ENCODE peak calls at places on chromosomes 11 and 22, in ten cellular contexts. One of them, this sample, is unnamed. For H3K9me3, the result is how much of the 10 kb centered on the place peaks cover.

GRCh38 chr11:120707098-120707497 is 195.6 kb downstream of the GRIK4 start:
- DNase-seq in tibial artery: no peak
- DNase-seq in BE2C: no peak
- DNase-seq in stomach: no peak
- DNase-seq in PC-9: no peak
- DNase-seq in left ventricle myocardium inferior: no peak
- DNase-seq in right atrium auricular region: no peak
- DNase-seq in heart left ventricle: no peak
- DNase-seq in A549: no peak
- DNase-seq in neural progenitor cell: no peak
- DNase-seq in this sample: no peak

GRCh38 chr11:92886243-92886905 is 83.1 kb upstream of the MTNR1B start:
- DNase-seq in tibial artery: no peak
- DNase-seq in BE2C: peak
- DNase-seq in stomach: no peak
- DNase-seq in PC-9: peak
- DNase-seq in left ventricle myocardium inferior: no peak
- DNase-seq in right atrium auricular region: no peak
- DNase-seq in heart left ventricle: no peak
- DNase-seq in A549: peak
- DNase-seq in neural progenitor cell: peak
- DNase-seq in this sample: peak

GRCh38 chr11:75265851-75266531 is 25.4 kb downstream of the TPBGL start:
- DNase-seq in tibial artery: peak
- DNase-seq in BE2C: peak
- DNase-seq in stomach: no peak
- DNase-seq in PC-9: no peak
- DNase-seq in left ventricle myocardium inferior: no peak
- DNase-seq in right atrium auricular region: no peak
- DNase-seq in heart left ventricle: peak
- DNase-seq in A549: no peak
- DNase-seq in neural progenitor cell: no peak
- DNase-seq in this sample: no peak

GRCh38 chr11:68206211-68206610 is 6.9 kb downstream of the KMT5B start:
- DNase-seq in tibial artery: no peak
- DNase-seq in BE2C: no peak
- DNase-seq in stomach: no peak
- DNase-seq in PC-9: peak
- DNase-seq in left ventricle myocardium inferior: no peak
- DNase-seq in right atrium auricular region: no peak
- DNase-seq in heart left ventricle: no peak
- DNase-seq in A549: peak
- DNase-seq in neural progenitor cell: peak
- DNase-seq in this sample: no peak

GRCh38 chr11:13535819-13536218 is 40.0 kb upstream of the PTH start:
- DNase-seq in tibial artery: no peak
- DNase-seq in BE2C: no peak
- DNase-seq in stomach: no peak
- DNase-seq in PC-9: no peak
- DNase-seq in left ventricle myocardium inferior: no peak
- DNase-seq in right atrium auricular region: no peak
- DNase-seq in heart left ventricle: no peak
- DNase-seq in A549: no peak
- DNase-seq in neural progenitor cell: peak
- DNase-seq in this sample: peak

GRCh38 chr22:43391306-43391705 is 20.5 kb upstream of the MPPED1 start:
- DNase-seq in tibial artery: no peak
- DNase-seq in BE2C: no peak
- DNase-seq in stomach: no peak
- DNase-seq in PC-9: no peak
- DNase-seq in left ventricle myocardium inferior: no peak
- DNase-seq in right atrium auricular region: no peak
- DNase-seq in heart left ventricle: no peak
- DNase-seq in A549: no peak
- DNase-seq in neural progenitor cell: no peak
- DNase-seq in this sample: no peak

GRCh38 chr11:129813216-129813791 is 2.3 kb upstream of the TMEM45B start:
- DNase-seq in tibial artery: no peak
- DNase-seq in BE2C: no peak
- DNase-seq in stomach: no peak
- DNase-seq in PC-9: no peak
- DNase-seq in left ventricle myocardium inferior: no peak
- DNase-seq in right atrium auricular region: no peak
- DNase-seq in heart left ventricle: no peak
- DNase-seq in A549: no peak
- DNase-seq in neural progenitor cell: no peak
- DNase-seq in this sample: no peak

GRCh38 chr11:60155928-60156327 is 27.0 kb downstream of the MS4A6A start:
- DNase-seq in tibial artery: no peak
- DNase-seq in BE2C: no peak
- DNase-seq in stomach: no peak
- DNase-seq in PC-9: no peak
- DNase-seq in left ventricle myocardium inferior: no peak
- DNase-seq in right atrium auricular region: no peak
- DNase-seq in heart left ventricle: no peak
- DNase-seq in A549: no peak
- DNase-seq in neural progenitor cell: no peak
- DNase-seq in this sample: no peak

GRCh38 chr22:20793386-20794131 is 19.6 kb downstream of the SERPIND1 start:
- DNase-seq in tibial artery: no peak
- DNase-seq in BE2C: no peak
- DNase-seq in stomach: no peak
- DNase-seq in PC-9: no peak
- DNase-seq in left ventricle myocardium inferior: no peak
- DNase-seq in right atrium auricular region: no peak
- DNase-seq in heart left ventricle: no peak
- DNase-seq in A549: no peak
- DNase-seq in neural progenitor cell: no peak
- DNase-seq in this sample: peak

GRCh38 chr11:47099213-47099917 is 77.3 kb downstream of the ARFGAP2 start:
- DNase-seq in tibial artery: no peak
- DNase-seq in BE2C: no peak
- DNase-seq in stomach: peak
- DNase-seq in PC-9: no peak
- DNase-seq in left ventricle myocardium inferior: no peak
- DNase-seq in right atrium auricular region: no peak
- DNase-seq in heart left ventricle: no peak
- DNase-seq in A549: no peak
- DNase-seq in neural progenitor cell: no peak
- DNase-seq in this sample: no peak

GRCh38 chr11:17351171-17351509 is 460 bp upstream of the NCR3LG1 start:
- DNase-seq in tibial artery: no peak
- DNase-seq in BE2C: no peak
- DNase-seq in stomach: no peak
- DNase-seq in PC-9: no peak
- DNase-seq in left ventricle myocardium inferior: no peak
- DNase-seq in right atrium auricular region: no peak
- DNase-seq in heart left ventricle: no peak
- DNase-seq in A549: no peak
- DNase-seq in neural progenitor cell: no peak
- DNase-seq in this sample: no peak
- TF ChIP-seq CTCF in tibial artery: no peak
- TF ChIP-seq CTCF in BE2C: no peak
- TF ChIP-seq CTCF in stomach: no peak
- TF ChIP-seq CTCF in PC-9: peak
- TF ChIP-seq CTCF in left ventricle myocardium inferior: peak
- TF ChIP-seq CTCF in right atrium auricular region: peak
- TF ChIP-seq CTCF in heart left ventricle: no peak
- TF ChIP-seq CTCF in A549: peak
- TF ChIP-seq CTCF in neural progenitor cell: peak
- TF ChIP-seq CTCF in this sample: no peak

GRCh38 chr22:46035380-46035741 is 58.4 kb upstream of the WNT7B start:
- DNase-seq in tibial artery: no peak
- DNase-seq in BE2C: no peak
- DNase-seq in stomach: no peak
- DNase-seq in PC-9: no peak
- DNase-seq in left ventricle myocardium inferior: no peak
- DNase-seq in right atrium auricular region: no peak
- DNase-seq in heart left ventricle: no peak
- DNase-seq in A549: no peak
- DNase-seq in neural progenitor cell: no peak
- DNase-seq in this sample: no peak
- H3K4me3 ChIP-seq in tibial artery: peak
- H3K4me3 ChIP-seq in BE2C: peak
- H3K4me3 ChIP-seq in stomach: peak
- H3K4me3 ChIP-seq in PC-9: peak
- H3K4me3 ChIP-seq in left ventricle myocardium inferior: peak
- H3K4me3 ChIP-seq in right atrium auricular region: peak
- H3K4me3 ChIP-seq in heart left ventricle: peak
- H3K4me3 ChIP-seq in A549: peak
- H3K4me3 ChIP-seq in neural progenitor cell: peak
- H3K4me3 ChIP-seq in this sample: peak

GRCh38 chr22:48331691-48332220 is 1495.9 kb downstream of the BRD1 start:
- DNase-seq in tibial artery: no peak
- DNase-seq in BE2C: no peak
- DNase-seq in stomach: no peak
- DNase-seq in PC-9: no peak
- DNase-seq in left ventricle myocardium inferior: no peak
- DNase-seq in right atrium auricular region: no peak
- DNase-seq in heart left ventricle: no peak
- DNase-seq in A549: no peak
- DNase-seq in neural progenitor cell: no peak
- DNase-seq in this sample: no peak
- H3K9me3 ChIP-seq in tibial artery: under half
- H3K9me3 ChIP-seq in BE2C: under half
- H3K9me3 ChIP-seq in stomach: under half
- H3K9me3 ChIP-seq in PC-9: under half
- H3K9me3 ChIP-seq in left ventricle myocardium inferior: under half
- H3K9me3 ChIP-seq in right atrium auricular region: under half
- H3K9me3 ChIP-seq in heart left ventricle: under half
- H3K9me3 ChIP-seq in A549: under half
- H3K9me3 ChIP-seq in neural progenitor cell: under half
- H3K9me3 ChIP-seq in this sample: under half

GRCh38 chr11:76674517-76675400 is 4.2 kb upstream of the LRRC32 start:
- DNase-seq in tibial artery: no peak
- DNase-seq in BE2C: peak
- DNase-seq in stomach: no peak
- DNase-seq in PC-9: no peak
- DNase-seq in left ventricle myocardium inferior: no peak
- DNase-seq in right atrium auricular region: no peak
- DNase-seq in heart left ventricle: peak
- DNase-seq in A549: no peak
- DNase-seq in neural progenitor cell: peak
- DNase-seq in this sample: no peak
- TF ChIP-seq CTCF in tibial artery: no peak
- TF ChIP-seq CTCF in BE2C: peak
- TF ChIP-seq CTCF in stomach: no peak
- TF ChIP-seq CTCF in PC-9: no peak
- TF ChIP-seq CTCF in left ventricle myocardium inferior: no peak
- TF ChIP-seq CTCF in right atrium auricular region: no peak
- TF ChIP-seq CTCF in heart left ventricle: no peak
- TF ChIP-seq CTCF in A549: no peak
- TF ChIP-seq CTCF in neural progenitor cell: peak
- TF ChIP-seq CTCF in this sample: peak

GRCh38 chr11:101126551-101127347 is 2.9 kb downstream of the PGR start:
- DNase-seq in tibial artery: peak
- DNase-seq in BE2C: no peak
- DNase-seq in stomach: no peak
- DNase-seq in PC-9: no peak
- DNase-seq in left ventricle myocardium inferior: peak
- DNase-seq in right atrium auricular region: peak
- DNase-seq in heart left ventricle: peak
- DNase-seq in A549: no peak
- DNase-seq in neural progenitor cell: peak
- DNase-seq in this sample: no peak

GRCh38 chr11:101128571-101129202 is 926 bp downstream of the PGR start:
- DNase-seq in tibial artery: peak
- DNase-seq in BE2C: no peak
- DNase-seq in stomach: no peak
- DNase-seq in PC-9: no peak
- DNase-seq in left ventricle myocardium inferior: no peak
- DNase-seq in right atrium auricular region: no peak
- DNase-seq in heart left ventricle: peak
- DNase-seq in A549: no peak
- DNase-seq in neural progenitor cell: peak
- DNase-seq in this sample: no peak

GRCh38 chr11:101127699-101128570 is 1.7 kb downstream of the PGR start:
- DNase-seq in tibial artery: peak
- DNase-seq in BE2C: peak
- DNase-seq in stomach: peak
- DNase-seq in PC-9: no peak
- DNase-seq in left ventricle myocardium inferior: peak
- DNase-seq in right atrium auricular region: peak
- DNase-seq in heart left ventricle: peak
- DNase-seq in A549: no peak
- DNase-seq in neural progenitor cell: peak
- DNase-seq in this sample: peak

GRCh38 chr11:101129203-101129943 is at the start of gene PGR:
- DNase-seq in tibial artery: peak
- DNase-seq in BE2C: no peak
- DNase-seq in stomach: no peak
- DNase-seq in PC-9: no peak
- DNase-seq in left ventricle myocardium inferior: peak
- DNase-seq in right atrium auricular region: peak
- DNase-seq in heart left ventricle: peak
- DNase-seq in A549: no peak
- DNase-seq in neural progenitor cell: peak
- DNase-seq in this sample: peak

GRCh38 chr11:101127348-101127698 is 2.3 kb downstream of the PGR start:
- DNase-seq in tibial artery: peak
- DNase-seq in BE2C: peak
- DNase-seq in stomach: no peak
- DNase-seq in PC-9: no peak
- DNase-seq in left ventricle myocardium inferior: peak
- DNase-seq in right atrium auricular region: no peak
- DNase-seq in heart left ventricle: peak
- DNase-seq in A549: no peak
- DNase-seq in neural progenitor cell: peak
- DNase-seq in this sample: peak
- H3K4me3 ChIP-seq in tibial artery: peak
- H3K4me3 ChIP-seq in BE2C: no peak
- H3K4me3 ChIP-seq in stomach: peak
- H3K4me3 ChIP-seq in PC-9: no peak
- H3K4me3 ChIP-seq in left ventricle myocardium inferior: peak
- H3K4me3 ChIP-seq in right atrium auricular region: peak
- H3K4me3 ChIP-seq in heart left ventricle: peak
- H3K4me3 ChIP-seq in A549: peak
- H3K4me3 ChIP-seq in neural progenitor cell: peak
- H3K4me3 ChIP-seq in this sample: peak